ENCODE peak calls at places on chromosome 5, in five cellular contexts. One of them, this sample, is unnamed.

GRCh38 chr5:78653969-78654368 is 5.4 kb upstream of the LHFPL2 start:
- DNase-seq in HepG2: no peak
- DNase-seq in K562: no peak
- DNase-seq in SK-N-SH: no peak
- DNase-seq in GM12878: no peak
- DNase-seq in this sample: no peak

GRCh38 chr5:116696356-116696755 is 121.7 kb upstream of the SEMA6A start:
- DNase-seq in GM12878: no peak
- DNase-seq in SK-N-SH: peak
- DNase-seq in HepG2: no peak
- DNase-seq in K562: no peak
- DNase-seq in this sample: no peak

GRCh38 chr5:146107901-146108300 is 2.5 kb upstream of the PLAC8L1 start:
- DNase-seq in GM12878: no peak
- DNase-seq in SK-N-SH: no peak
- DNase-seq in HepG2: no peak
- DNase-seq in K562: no peak
- DNase-seq in this sample: no peak

GRCh38 chr5:82406200-82406773 is 128.1 kb upstream of the RPS23 start:
- DNase-seq in GM12878: no peak
- DNase-seq in HepG2: no peak
- DNase-seq in K562: no peak
- DNase-seq in SK-N-SH: no peak
- DNase-seq in this sample: no peak

GRCh38 chr5:147188200-147189108 is 46.4 kb upstream of the STK32A start:
- DNase-seq in K562: peak
- DNase-seq in GM12878: no peak
- DNase-seq in HepG2: peak
- DNase-seq in SK-N-SH: peak
- DNase-seq in this sample: peak

GRCh38 chr5:51386916-51387853 is 3.9 kb downstream of the ISL1 start:
- DNase-seq in K562: no peak
- DNase-seq in GM12878: no peak
- DNase-seq in HepG2: no peak
- DNase-seq in SK-N-SH: peak
- DNase-seq in this sample: no peak

GRCh38 chr5:78483809-78484521 is 123.5 kb downstream of the SCAMP1 start:
- DNase-seq in K562: peak
- DNase-seq in SK-N-SH: no peak
- DNase-seq in HepG2: no peak
- DNase-seq in GM12878: peak
- DNase-seq in this sample: no peak

GRCh38 chr5:59158637-59159391 is 575.9 kb downstream of the RAB3C start:
- DNase-seq in K562: no peak
- DNase-seq in HepG2: no peak
- DNase-seq in SK-N-SH: no peak
- DNase-seq in GM12878: no peak
- DNase-seq in this sample: no peak

GRCh38 chr5:110478899-110479298 is 247.6 kb downstream of the TMEM232 start:
- DNase-seq in HepG2: no peak
- DNase-seq in SK-N-SH: no peak
- DNase-seq in GM12878: no peak
- DNase-seq in K562: no peak
- DNase-seq in this sample: no peak

GRCh38 chr5:36494756-36495637 is 111.4 kb upstream of the SLC1A3 start:
- DNase-seq in GM12878: no peak
- DNase-seq in SK-N-SH: no peak
- DNase-seq in K562: no peak
- DNase-seq in HepG2: no peak
- DNase-seq in this sample: no peak

GRCh38 chr5:93511445-93511844 is 69.6 kb downstream of the NR2F1-AS1 start:
- DNase-seq in SK-N-SH: no peak
- DNase-seq in K562: no peak
- DNase-seq in HepG2: peak
- DNase-seq in GM12878: no peak
- DNase-seq in this sample: no peak

GRCh38 chr5:51385214-51385613 is 2.0 kb downstream of the ISL1 start:
- DNase-seq in K562: no peak
- DNase-seq in GM12878: no peak
- DNase-seq in SK-N-SH: peak
- DNase-seq in HepG2: no peak
- DNase-seq in this sample: no peak

GRCh38 chr5:95543017-95543705 is 11.6 kb downstream of the SKIC3 start:
- DNase-seq in HepG2: no peak
- DNase-seq in GM12878: peak
- DNase-seq in K562: peak
- DNase-seq in SK-N-SH: no peak
- DNase-seq in this sample: no peak

GRCh38 chr5:113081881-113082546 is 105.4 kb downstream of the DCP2 start:
- DNase-seq in HepG2: no peak
- DNase-seq in K562: no peak
- DNase-seq in SK-N-SH: no peak
- DNase-seq in GM12878: no peak
- DNase-seq in this sample: no peak

DNA sequence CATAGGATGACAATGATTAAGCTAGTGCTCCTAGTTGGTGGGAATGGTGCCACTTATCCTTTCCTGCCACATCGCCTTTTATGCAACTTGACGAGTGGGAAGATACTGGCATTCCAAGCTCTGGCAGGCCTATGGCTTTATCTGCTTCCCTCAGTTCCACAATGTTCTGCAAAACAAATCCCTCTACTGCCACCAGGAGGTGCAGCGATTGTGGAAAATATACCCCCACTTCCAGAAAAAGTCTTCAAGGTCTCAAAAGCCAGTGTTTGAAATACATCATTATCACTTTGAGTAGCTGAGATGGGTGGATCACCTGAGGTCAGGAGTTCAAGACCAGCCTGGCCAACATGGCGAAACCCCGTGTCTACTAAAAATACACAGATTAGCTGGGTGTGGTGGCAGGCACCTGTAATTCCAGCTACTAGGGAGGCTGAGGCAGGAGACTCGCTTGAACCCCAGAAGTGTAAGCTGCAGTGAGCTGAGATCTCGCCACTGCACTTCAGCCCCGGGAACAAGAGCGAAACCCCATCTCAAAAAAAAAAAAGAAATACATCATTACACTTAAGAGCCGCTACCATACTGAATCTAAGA is 3.4 kb downstream of the CLINT1 start:
- DNase-seq in HepG2: peak
- DNase-seq in K562: peak
- DNase-seq in GM12878: no peak
- DNase-seq in SK-N-SH: peak
- DNase-seq in this sample: peak
- TF ChIP-seq SIN3A in HepG2: no peak
- TF ChIP-seq SIN3A in K562: no peak
- TF ChIP-seq SIN3A in GM12878: no peak
- TF ChIP-seq SIN3A in SK-N-SH: no peak
- TF ChIP-seq SIN3A in this sample: no peak

DNA sequence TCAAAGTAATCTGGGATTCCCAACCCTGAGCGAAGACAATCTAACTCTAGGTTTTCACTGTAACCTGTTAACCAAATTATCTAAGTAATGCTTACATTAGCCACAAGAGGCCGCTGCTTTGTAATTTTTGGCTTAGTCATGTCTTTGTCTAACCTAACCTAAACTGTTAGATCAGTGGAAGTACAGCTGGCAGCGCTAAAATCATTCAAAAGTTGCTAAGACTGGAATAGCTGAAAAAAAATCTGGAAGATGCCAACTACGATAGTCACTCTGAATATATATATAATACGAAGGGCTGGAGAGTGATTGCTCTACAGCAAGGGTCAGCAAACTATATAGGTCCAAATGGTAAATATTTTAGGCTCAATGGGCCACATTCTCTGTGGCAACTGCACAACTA is 60.2 kb downstream of the FBXO38 start:
- DNase-seq in K562: peak
- DNase-seq in SK-N-SH: peak
- DNase-seq in HepG2: peak
- DNase-seq in GM12878: peak
- DNase-seq in this sample: peak
- TF ChIP-seq ZBTB33 in K562: no peak
- TF ChIP-seq ZBTB33 in SK-N-SH: no peak
- TF ChIP-seq ZBTB33 in HepG2: no peak
- TF ChIP-seq ZBTB33 in GM12878: no peak
- TF ChIP-seq ZBTB33 in this sample: no peak

DNA sequence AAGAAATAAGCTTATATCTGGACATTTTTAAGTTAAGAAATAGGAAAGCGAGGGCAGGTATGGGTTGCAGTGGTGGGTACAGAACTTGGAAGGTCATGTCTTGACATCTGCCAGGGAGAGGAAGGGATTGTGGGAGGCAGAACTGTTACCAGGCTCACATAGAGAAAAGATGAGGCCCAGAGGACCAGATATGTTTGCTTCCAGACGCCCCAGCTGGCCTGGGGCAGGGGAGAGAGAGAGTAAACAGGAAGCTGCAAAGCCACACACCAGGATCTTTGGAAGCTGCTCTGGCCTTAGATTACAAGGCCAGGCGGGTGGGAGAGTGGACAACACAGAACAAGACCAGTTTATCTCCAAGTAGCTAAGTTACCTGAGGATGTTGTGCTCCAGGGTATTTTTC is 71.2 kb downstream of the MARCHF11 start:
- DNase-seq in HepG2: no peak
- DNase-seq in SK-N-SH: peak
- DNase-seq in K562: no peak
- DNase-seq in GM12878: no peak
- DNase-seq in this sample: no peak
- TF ChIP-seq SIN3A in HepG2: no peak
- TF ChIP-seq SIN3A in SK-N-SH: no peak
- TF ChIP-seq SIN3A in K562: no peak
- TF ChIP-seq SIN3A in GM12878: no peak
- TF ChIP-seq SIN3A in this sample: no peak

GRCh38 chr5:24232929-24233328 is 411.8 kb downstream of the CDH10 start:
- DNase-seq in GM12878: no peak
- DNase-seq in HepG2: no peak
- DNase-seq in K562: no peak
- DNase-seq in SK-N-SH: no peak
- DNase-seq in this sample: no peak
- TF ChIP-seq ZBTB33 in GM12878: no peak
- TF ChIP-seq ZBTB33 in HepG2: no peak
- TF ChIP-seq ZBTB33 in K562: no peak
- TF ChIP-seq ZBTB33 in SK-N-SH: no peak
- TF ChIP-seq ZBTB33 in this sample: no peak

GRCh38 chr5:124884108-124884507 is 137.7 kb upstream of the ZNF608 start:
- DNase-seq in SK-N-SH: no peak
- DNase-seq in HepG2: no peak
- DNase-seq in K562: no peak
- DNase-seq in GM12878: no peak
- DNase-seq in this sample: no peak

GRCh38 chr5:124883686-124884085 is 137.2 kb upstream of the ZNF608 start:
- DNase-seq in K562: no peak
- DNase-seq in SK-N-SH: no peak
- DNase-seq in HepG2: no peak
- DNase-seq in GM12878: no peak
- DNase-seq in this sample: no peak

GRCh38 chr5:124878583-124879345 is 132.3 kb upstream of the ZNF608 start:
- DNase-seq in K562: no peak
- DNase-seq in HepG2: no peak
- DNase-seq in GM12878: no peak
- DNase-seq in SK-N-SH: no peak
- DNase-seq in this sample: no peak

GRCh38 chr5:124881333-124881732 is 134.9 kb upstream of the ZNF608 start:
- DNase-seq in GM12878: no peak
- DNase-seq in HepG2: no peak
- DNase-seq in SK-N-SH: no peak
- DNase-seq in K562: no peak
- DNase-seq in this sample: no peak

GRCh38 chr5:124880903-124881302 is 134.5 kb upstream of the ZNF608 start:
- DNase-seq in HepG2: no peak
- DNase-seq in SK-N-SH: no peak
- DNase-seq in K562: no peak
- DNase-seq in GM12878: no peak
- DNase-seq in this sample: no peak
- TF ChIP-seq SIN3A in HepG2: no peak
- TF ChIP-seq SIN3A in SK-N-SH: no peak
- TF ChIP-seq SIN3A in K562: no peak
- TF ChIP-seq SIN3A in GM12878: no peak
- TF ChIP-seq SIN3A in this sample: no peak

DNA sequence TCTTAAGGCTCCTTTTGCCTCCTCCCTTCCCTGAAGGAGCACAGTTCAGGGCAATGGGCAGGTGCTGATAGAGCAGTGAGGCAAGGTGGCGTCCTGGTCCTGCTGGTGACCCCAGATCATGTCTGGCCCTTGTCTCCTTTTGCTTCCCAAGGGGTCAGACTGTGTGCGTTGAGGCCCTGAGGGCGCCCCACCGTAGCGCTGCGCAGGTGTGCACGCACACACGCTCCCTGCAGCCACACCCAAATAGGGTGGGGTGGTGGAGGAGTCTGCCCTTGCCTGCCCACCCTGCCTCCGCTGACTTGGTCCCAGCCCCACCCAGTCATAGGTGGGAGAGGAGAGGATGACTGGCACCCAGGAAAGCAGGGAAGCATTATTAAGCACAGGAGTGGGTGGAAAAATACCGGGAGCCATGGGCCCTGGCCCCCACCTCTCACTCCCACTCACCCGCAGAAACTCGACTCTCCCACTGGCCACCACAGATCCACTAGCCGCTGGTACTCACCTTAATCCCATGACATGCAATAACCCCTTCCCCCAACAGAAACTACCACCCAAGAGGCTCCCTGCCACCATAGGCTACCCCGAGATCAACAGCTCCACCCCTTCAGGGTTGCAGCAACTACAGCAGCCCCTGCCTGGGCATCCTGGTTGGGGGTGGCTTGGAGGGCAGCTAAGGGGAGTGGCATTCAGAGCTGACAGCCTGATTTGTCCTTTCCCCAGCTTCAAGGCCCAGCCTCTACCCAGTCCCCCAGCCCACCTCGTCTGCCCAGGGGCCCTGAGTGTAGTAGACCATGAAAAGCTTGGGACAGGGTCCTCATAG is 16.8 kb downstream of the PDLIM4 start:
- DNase-seq in GM12878: no peak
- DNase-seq in HepG2: no peak
- DNase-seq in SK-N-SH: no peak
- DNase-seq in K562: no peak
- DNase-seq in this sample: no peak
- TF ChIP-seq ZBTB33 in GM12878: no peak
- TF ChIP-seq ZBTB33 in HepG2: no peak
- TF ChIP-seq ZBTB33 in SK-N-SH: no peak
- TF ChIP-seq ZBTB33 in K562: no peak
- TF ChIP-seq ZBTB33 in this sample: no peak

DNA sequence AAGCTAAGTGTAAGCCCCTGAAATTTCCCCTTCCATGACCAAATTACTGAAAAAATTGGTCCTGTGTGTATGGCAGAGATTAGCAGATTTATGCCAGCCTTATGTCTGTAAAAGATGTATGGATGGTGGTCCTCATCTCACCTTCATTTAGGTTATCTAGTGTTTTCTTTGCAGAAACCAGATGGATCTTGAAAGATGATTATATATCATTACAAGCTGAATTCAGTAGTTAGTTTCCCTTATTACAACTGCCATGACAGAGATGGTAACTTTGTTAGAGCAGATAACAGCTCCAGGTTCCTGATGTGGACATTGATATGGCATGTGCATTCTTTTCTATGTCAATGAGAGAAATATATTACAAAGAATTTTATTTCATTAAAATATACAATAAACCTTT is 1403.2 kb upstream of the CDH6 start:
- DNase-seq in SK-N-SH: no peak
- DNase-seq in K562: no peak
- DNase-seq in GM12878: no peak
- DNase-seq in HepG2: no peak
- DNase-seq in this sample: no peak
- TF ChIP-seq SIN3A in SK-N-SH: no peak
- TF ChIP-seq SIN3A in K562: no peak
- TF ChIP-seq SIN3A in GM12878: no peak
- TF ChIP-seq SIN3A in HepG2: no peak
- TF ChIP-seq SIN3A in this sample: no peak

This sample was measured in HCT116.